ENCODE peak calls at places on chromosomes 1 and 21, in five cellular contexts. One of them, this sample, is unnamed. For H3K9me3 and H3K27me3, the result is how much of the 10 kb centered on the place peaks cover.

GRCh38 chr1:243475966-243476365 is 220.1 kb downstream of the SDCCAG8 start:
- DNase-seq in CD8-positive, alpha-beta T cell: no peak
- DNase-seq in left ventricle myocardium inferior: no peak
- DNase-seq in A673: peak
- DNase-seq in mesenchymal stem cell: peak
- DNase-seq in this sample: no peak

GRCh38 chr1:150397392-150398032 is 33.6 kb downstream of the RPRD2 start:
- DNase-seq in left ventricle myocardium inferior: no peak
- DNase-seq in CD8-positive, alpha-beta T cell: no peak
- DNase-seq in mesenchymal stem cell: no peak
- DNase-seq in A673: no peak
- DNase-seq in this sample: no peak

GRCh38 chr21:46130721-46131720 is 24.4 kb downstream of the FTCD start:
- DNase-seq in left ventricle myocardium inferior: peak
- DNase-seq in mesenchymal stem cell: peak
- DNase-seq in CD8-positive, alpha-beta T cell: no peak
- DNase-seq in A673: no peak
- DNase-seq in this sample: no peak

GRCh38 chr1:33338495-33339211 is 17.8 kb upstream of the A3GALT2 start:
- DNase-seq in A673: peak
- DNase-seq in mesenchymal stem cell: peak
- DNase-seq in left ventricle myocardium inferior: peak
- DNase-seq in CD8-positive, alpha-beta T cell: no peak
- DNase-seq in this sample: peak

GRCh38 chr21:26388731-26389231 is 184.3 kb downstream of the CYYR1 start:
- DNase-seq in CD8-positive, alpha-beta T cell: no peak
- DNase-seq in left ventricle myocardium inferior: no peak
- DNase-seq in mesenchymal stem cell: peak
- DNase-seq in A673: peak
- DNase-seq in this sample: no peak

GRCh38 chr1:203698144-203698543 is 66.8 kb upstream of the LAX1 start:
- DNase-seq in left ventricle myocardium inferior: no peak
- DNase-seq in CD8-positive, alpha-beta T cell: no peak
- DNase-seq in mesenchymal stem cell: no peak
- DNase-seq in A673: no peak
- DNase-seq in this sample: no peak

GRCh38 chr1:171635661-171636060 is 13.6 kb downstream of the MYOCOS start:
- DNase-seq in left ventricle myocardium inferior: no peak
- DNase-seq in A673: no peak
- DNase-seq in CD8-positive, alpha-beta T cell: no peak
- DNase-seq in mesenchymal stem cell: no peak
- DNase-seq in this sample: peak

GRCh38 chr1:160007577-160008200 is 24.1 kb downstream of the PIGM start:
- DNase-seq in A673: peak
- DNase-seq in mesenchymal stem cell: peak
- DNase-seq in CD8-positive, alpha-beta T cell: no peak
- DNase-seq in left ventricle myocardium inferior: no peak
- DNase-seq in this sample: no peak

GRCh38 chr1:115330480-115331013 is 7.5 kb downstream of the NGF start:
- DNase-seq in mesenchymal stem cell: peak
- DNase-seq in A673: no peak
- DNase-seq in left ventricle myocardium inferior: no peak
- DNase-seq in CD8-positive, alpha-beta T cell: no peak
- DNase-seq in this sample: peak

GRCh38 chr21:33205476-33205875 is 24.3 kb upstream of the IFNAR2 start:
- DNase-seq in A673: no peak
- DNase-seq in CD8-positive, alpha-beta T cell: no peak
- DNase-seq in left ventricle myocardium inferior: no peak
- DNase-seq in mesenchymal stem cell: no peak
- DNase-seq in this sample: no peak

GRCh38 chr21:31161157-31161556 is 122.9 kb upstream of the KRTAP19-8 start:
- DNase-seq in mesenchymal stem cell: peak
- DNase-seq in left ventricle myocardium inferior: no peak
- DNase-seq in CD8-positive, alpha-beta T cell: no peak
- DNase-seq in A673: no peak
- DNase-seq in this sample: no peak

GRCh38 chr1:230068952-230069684 is 2.1 kb downstream of the GALNT2 start:
- DNase-seq in left ventricle myocardium inferior: no peak
- DNase-seq in A673: peak
- DNase-seq in mesenchymal stem cell: peak
- DNase-seq in CD8-positive, alpha-beta T cell: no peak
- DNase-seq in this sample: no peak

GRCh38 chr1:98197356-98197755 is 276.5 kb upstream of the DPYD start:
- DNase-seq in mesenchymal stem cell: no peak
- DNase-seq in A673: no peak
- DNase-seq in CD8-positive, alpha-beta T cell: no peak
- DNase-seq in left ventricle myocardium inferior: no peak
- DNase-seq in this sample: no peak

GRCh38 chr1:55926906-55927471 is 652.4 kb downstream of the PLPP3 start:
- DNase-seq in A673: no peak
- DNase-seq in mesenchymal stem cell: no peak
- DNase-seq in left ventricle myocardium inferior: no peak
- DNase-seq in CD8-positive, alpha-beta T cell: no peak
- DNase-seq in this sample: peak

GRCh38 chr1:81157686-81158085 is 643.0 kb upstream of the ADGRL2 start:
- DNase-seq in mesenchymal stem cell: no peak
- DNase-seq in CD8-positive, alpha-beta T cell: no peak
- DNase-seq in left ventricle myocardium inferior: no peak
- DNase-seq in A673: no peak
- DNase-seq in this sample: no peak

GRCh38 chr1:98921817-98922216 is 82.8 kb downstream of the PLPPR5 start:
- DNase-seq in mesenchymal stem cell: no peak
- DNase-seq in CD8-positive, alpha-beta T cell: no peak
- DNase-seq in left ventricle myocardium inferior: no peak
- DNase-seq in A673: no peak
- DNase-seq in this sample: no peak

GRCh38 chr1:68375919-68376318 is 73.8 kb downstream of the RPE65 start:
- DNase-seq in CD8-positive, alpha-beta T cell: no peak
- DNase-seq in A673: no peak
- DNase-seq in mesenchymal stem cell: no peak
- DNase-seq in left ventricle myocardium inferior: no peak
- DNase-seq in this sample: no peak

DNA sequence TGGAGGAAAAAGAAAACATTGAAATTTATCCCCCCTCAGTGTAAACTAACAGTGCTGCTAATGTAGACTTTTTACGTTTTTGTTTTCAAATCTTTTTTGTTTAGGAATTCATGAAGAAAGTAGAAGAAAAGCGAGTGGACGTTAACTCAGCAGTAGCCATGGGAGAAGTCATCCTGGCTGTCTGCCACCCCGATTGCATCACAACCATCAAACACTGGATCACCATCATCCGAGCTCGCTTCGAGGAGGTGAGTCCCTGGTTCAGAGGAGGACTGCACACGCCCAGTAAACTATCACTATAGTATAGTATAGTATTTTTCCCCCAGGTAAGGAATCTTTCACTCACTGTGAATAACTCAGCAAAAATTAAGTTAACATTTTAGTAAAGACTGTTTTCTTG is 37.8 kb upstream of the BMP8A start:
- DNase-seq in mesenchymal stem cell: peak
- DNase-seq in left ventricle myocardium inferior: peak
- DNase-seq in CD8-positive, alpha-beta T cell: no peak
- DNase-seq in A673: no peak
- DNase-seq in this sample: peak
- H3K9me3 ChIP-seq in mesenchymal stem cell: under half
- H3K9me3 ChIP-seq in left ventricle myocardium inferior: under half
- H3K9me3 ChIP-seq in CD8-positive, alpha-beta T cell: under half
- H3K9me3 ChIP-seq in A673: under half
- H3K9me3 ChIP-seq in this sample: under half

GRCh38 chr1:53062731-53063591 is 948 bp downstream of the PODN start:
- DNase-seq in left ventricle myocardium inferior: peak
- DNase-seq in mesenchymal stem cell: peak
- DNase-seq in A673: no peak
- DNase-seq in CD8-positive, alpha-beta T cell: no peak
- DNase-seq in this sample: peak

GRCh38 chr1:53063744-53064515 is 1.9 kb downstream of the PODN start:
- DNase-seq in CD8-positive, alpha-beta T cell: no peak
- DNase-seq in A673: no peak
- DNase-seq in left ventricle myocardium inferior: peak
- DNase-seq in mesenchymal stem cell: no peak
- DNase-seq in this sample: no peak

GRCh38 chr1:53060580-53060979 is 1.4 kb upstream of the PODN start:
- DNase-seq in mesenchymal stem cell: no peak
- DNase-seq in CD8-positive, alpha-beta T cell: no peak
- DNase-seq in left ventricle myocardium inferior: no peak
- DNase-seq in A673: no peak
- DNase-seq in this sample: no peak

GRCh38 chr1:53061123-53061858 is 722 bp upstream of the PODN start:
- DNase-seq in mesenchymal stem cell: no peak
- DNase-seq in left ventricle myocardium inferior: peak
- DNase-seq in CD8-positive, alpha-beta T cell: no peak
- DNase-seq in A673: no peak
- DNase-seq in this sample: no peak

GRCh38 chr1:53061859-53062714 is at the start of gene PODN:
- DNase-seq in mesenchymal stem cell: peak
- DNase-seq in CD8-positive, alpha-beta T cell: no peak
- DNase-seq in left ventricle myocardium inferior: peak
- DNase-seq in A673: peak
- DNase-seq in this sample: peak
- H3K27me3 ChIP-seq in mesenchymal stem cell: under half
- H3K27me3 ChIP-seq in CD8-positive, alpha-beta T cell: under half
- H3K27me3 ChIP-seq in left ventricle myocardium inferior: under half
- H3K27me3 ChIP-seq in A673: under half
- H3K27me3 ChIP-seq in this sample: under half

DNA sequence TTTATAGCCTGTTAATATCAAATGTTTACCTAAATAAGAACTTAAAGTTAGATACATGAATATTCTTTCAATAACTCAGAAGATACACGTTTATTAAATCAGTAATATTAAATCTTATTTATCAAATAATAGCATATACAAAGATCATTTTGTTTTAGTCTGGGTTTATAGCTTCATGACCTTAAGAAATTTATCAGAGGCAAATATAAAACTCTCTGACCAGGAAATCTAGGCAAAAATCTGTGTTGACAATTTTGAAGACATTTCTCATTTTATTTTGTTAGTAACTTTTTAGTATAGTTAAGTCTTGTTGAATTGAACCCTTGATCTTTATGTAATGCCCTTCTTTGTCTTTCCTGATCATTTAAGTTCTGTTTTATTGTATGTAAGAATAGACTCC is 46.4 kb downstream of the PRKACB start:
- DNase-seq in mesenchymal stem cell: no peak
- DNase-seq in A673: no peak
- DNase-seq in CD8-positive, alpha-beta T cell: no peak
- DNase-seq in left ventricle myocardium inferior: no peak
- DNase-seq in this sample: no peak
- H3K9me3 ChIP-seq in mesenchymal stem cell: under half
- H3K9me3 ChIP-seq in A673: under half
- H3K9me3 ChIP-seq in CD8-positive, alpha-beta T cell: under half
- H3K9me3 ChIP-seq in left ventricle myocardium inferior: half or more
- H3K9me3 ChIP-seq in this sample: under half

GRCh38 chr1:110737206-110737605 is 62.5 kb upstream of the KCNA3 start:
- DNase-seq in A673: no peak
- DNase-seq in CD8-positive, alpha-beta T cell: no peak
- DNase-seq in mesenchymal stem cell: no peak
- DNase-seq in left ventricle myocardium inferior: no peak
- DNase-seq in this sample: no peak

GRCh38 chr1:110728388-110728787 is 53.6 kb upstream of the KCNA3 start:
- DNase-seq in CD8-positive, alpha-beta T cell: no peak
- DNase-seq in left ventricle myocardium inferior: no peak
- DNase-seq in mesenchymal stem cell: no peak
- DNase-seq in A673: no peak
- DNase-seq in this sample: no peak

DNA sequence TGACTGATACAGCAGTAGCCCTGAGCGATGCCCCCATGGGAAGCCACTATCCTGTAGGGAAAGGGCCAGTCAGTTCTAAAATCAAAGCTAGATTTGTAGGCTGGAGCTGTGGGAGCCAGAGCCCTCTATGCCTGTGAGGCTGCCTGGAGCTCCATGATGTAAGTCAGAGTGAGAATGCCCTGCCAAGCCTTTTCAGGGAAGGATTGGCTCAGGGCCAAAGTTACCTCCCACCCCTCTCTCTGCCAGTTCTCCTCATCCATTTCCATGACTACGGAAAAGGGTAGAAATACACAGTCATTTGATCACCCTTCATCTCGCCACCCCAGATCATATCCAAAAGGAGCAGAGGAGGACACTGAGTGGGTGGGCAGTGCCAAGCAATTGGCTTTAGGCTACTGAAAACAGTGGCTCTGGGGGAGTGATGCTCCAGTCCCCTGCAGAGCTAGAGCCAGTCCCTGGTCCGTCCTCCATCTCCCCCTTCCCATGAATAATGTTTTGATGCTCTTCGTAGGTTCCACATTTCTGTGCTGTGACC is 59.5 kb upstream of the KCNA3 start:
- DNase-seq in CD8-positive, alpha-beta T cell: no peak
- DNase-seq in mesenchymal stem cell: no peak
- DNase-seq in left ventricle myocardium inferior: no peak
- DNase-seq in A673: no peak
- DNase-seq in this sample: no peak
- H3K27me3 ChIP-seq in CD8-positive, alpha-beta T cell: under half
- H3K27me3 ChIP-seq in mesenchymal stem cell: under half
- H3K27me3 ChIP-seq in left ventricle myocardium inferior: half or more
- H3K27me3 ChIP-seq in A673: half or more
- H3K27me3 ChIP-seq in this sample: under half

DNA sequence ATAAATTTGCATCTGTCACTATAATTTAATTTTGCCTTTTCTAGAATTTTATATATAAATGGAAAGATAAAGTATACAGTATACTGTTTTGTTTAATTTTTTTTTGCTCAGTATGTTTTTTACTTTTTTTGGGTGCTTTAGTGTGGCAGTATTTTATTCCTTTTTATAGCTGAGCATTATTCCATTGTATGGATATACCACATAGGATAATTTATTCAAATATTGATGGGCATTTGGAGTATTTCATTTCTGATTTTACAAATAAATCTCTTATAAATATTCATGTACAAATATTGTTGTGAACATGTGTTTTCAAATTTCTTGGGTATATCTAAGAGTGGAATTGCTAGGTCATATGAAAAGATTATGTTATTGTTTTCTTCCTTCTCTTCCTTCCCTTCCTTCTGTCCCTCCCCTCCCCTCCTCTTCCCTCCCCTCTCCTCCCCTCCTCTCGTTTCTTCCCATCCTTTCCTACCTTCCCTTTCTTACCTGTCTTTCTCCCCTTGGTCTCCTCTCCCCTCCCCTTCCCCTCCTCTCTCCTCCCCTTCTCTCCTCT is 18.5 kb downstream of the SLC35A3 start:
- DNase-seq in A673: no peak
- DNase-seq in mesenchymal stem cell: no peak
- DNase-seq in left ventricle myocardium inferior: no peak
- DNase-seq in CD8-positive, alpha-beta T cell: no peak
- DNase-seq in this sample: no peak
- H3K9me3 ChIP-seq in A673: under half
- H3K9me3 ChIP-seq in mesenchymal stem cell: under half
- H3K9me3 ChIP-seq in left ventricle myocardium inferior: under half
- H3K9me3 ChIP-seq in CD8-positive, alpha-beta T cell: under half
- H3K9me3 ChIP-seq in this sample: under half

This sample was measured in aorta.